ENCODE peak calls at places on chromosomes 6 and 20, in ten cellular contexts. One of them, this sample, is unnamed.

GRCh38 chr20:35166242-35166830 is 5.5 kb upstream of the PROCR start:
- DNase-seq in GM03348: no peak
- DNase-seq in pancreas: no peak
- DNase-seq in CD8-positive, alpha-beta memory T cell: no peak
- DNase-seq in NCI-H345: no peak
- DNase-seq in AG08396: no peak
- DNase-seq in fibroblast of lung: no peak
- DNase-seq in activated CD4-positive, alpha-beta T cell treated with anti-CD3 and anti-CD28 coated beads, Interleukin-2, amount 50 U/mL, for 1 hour: no peak
- DNase-seq in iPS DF 19.7: no peak
- DNase-seq in NCI-H1092: no peak
- DNase-seq in this sample: no peak

GRCh38 chr6:53862517-53863457 is 68.0 kb downstream of the LRRC1 start:
- DNase-seq in GM03348: peak; percentile 80
- DNase-seq in pancreas: no peak
- DNase-seq in CD8-positive, alpha-beta memory T cell: no peak
- DNase-seq in NCI-H345: no peak
- DNase-seq in AG08396: peak; percentile 68
- DNase-seq in fibroblast of lung: peak; percentile 96
- DNase-seq in activated CD4-positive, alpha-beta T cell treated with anti-CD3 and anti-CD28 coated beads, Interleukin-2, amount 50 U/mL, for 1 hour: no peak
- DNase-seq in iPS DF 19.7: no peak
- DNase-seq in NCI-H1092: no peak
- DNase-seq in this sample: no peak

GRCh38 chr6:37262446-37263026 is 4.6 kb upstream of the TMEM217 start:
- DNase-seq in GM03348: no peak
- DNase-seq in pancreas: no peak
- DNase-seq in CD8-positive, alpha-beta memory T cell: no peak
- DNase-seq in NCI-H345: peak; percentile 47
- DNase-seq in AG08396: no peak
- DNase-seq in fibroblast of lung: no peak
- DNase-seq in activated CD4-positive, alpha-beta T cell treated with anti-CD3 and anti-CD28 coated beads, Interleukin-2, amount 50 U/mL, for 1 hour: no peak
- DNase-seq in iPS DF 19.7: no peak
- DNase-seq in NCI-H1092: no peak
- DNase-seq in this sample: no peak

GRCh38 chr6:89360415-89360999 is 8.0 kb upstream of the UBE2J1 start:
- DNase-seq in GM03348: peak; percentile 49
- DNase-seq in pancreas: no peak
- DNase-seq in CD8-positive, alpha-beta memory T cell: no peak
- DNase-seq in NCI-H345: no peak
- DNase-seq in AG08396: no peak
- DNase-seq in fibroblast of lung: peak; percentile 87
- DNase-seq in activated CD4-positive, alpha-beta T cell treated with anti-CD3 and anti-CD28 coated beads, Interleukin-2, amount 50 U/mL, for 1 hour: no peak
- DNase-seq in iPS DF 19.7: no peak
- DNase-seq in NCI-H1092: no peak
- DNase-seq in this sample: no peak

GRCh38 chr6:161265975-161266374 is 7.9 kb downstream of the AGPAT4 start:
- DNase-seq in GM03348: no peak
- DNase-seq in pancreas: no peak
- DNase-seq in CD8-positive, alpha-beta memory T cell: no peak
- DNase-seq in NCI-H345: no peak
- DNase-seq in AG08396: no peak
- DNase-seq in fibroblast of lung: no peak
- DNase-seq in activated CD4-positive, alpha-beta T cell treated with anti-CD3 and anti-CD28 coated beads, Interleukin-2, amount 50 U/mL, for 1 hour: no peak
- DNase-seq in iPS DF 19.7: no peak
- DNase-seq in NCI-H1092: no peak
- DNase-seq in this sample: no peak

GRCh38 chr20:3864518-3864917 is 17.9 kb downstream of the MAVS start:
- DNase-seq in GM03348: no peak
- DNase-seq in pancreas: peak; percentile 54
- DNase-seq in CD8-positive, alpha-beta memory T cell: no peak
- DNase-seq in NCI-H345: no peak
- DNase-seq in AG08396: no peak
- DNase-seq in fibroblast of lung: no peak
- DNase-seq in activated CD4-positive, alpha-beta T cell treated with anti-CD3 and anti-CD28 coated beads, Interleukin-2, amount 50 U/mL, for 1 hour: no peak
- DNase-seq in iPS DF 19.7: no peak
- DNase-seq in NCI-H1092: no peak
- DNase-seq in this sample: no peak

GRCh38 chr20:34124469-34125249 is 12.6 kb upstream of the EIF2S2 start:
- DNase-seq in GM03348: no peak
- DNase-seq in pancreas: no peak
- DNase-seq in CD8-positive, alpha-beta memory T cell: no peak
- DNase-seq in NCI-H345: no peak
- DNase-seq in AG08396: no peak
- DNase-seq in fibroblast of lung: no peak
- DNase-seq in activated CD4-positive, alpha-beta T cell treated with anti-CD3 and anti-CD28 coated beads, Interleukin-2, amount 50 U/mL, for 1 hour: no peak
- DNase-seq in iPS DF 19.7: no peak
- DNase-seq in NCI-H1092: no peak
- DNase-seq in this sample: no peak

GRCh38 chr6:30564114-30564513 is 7.0 kb downstream of the PRR3 start:
- DNase-seq in GM03348: no peak
- DNase-seq in pancreas: no peak
- DNase-seq in CD8-positive, alpha-beta memory T cell: no peak
- DNase-seq in NCI-H345: no peak
- DNase-seq in AG08396: no peak
- DNase-seq in fibroblast of lung: no peak
- DNase-seq in activated CD4-positive, alpha-beta T cell treated with anti-CD3 and anti-CD28 coated beads, Interleukin-2, amount 50 U/mL, for 1 hour: no peak
- DNase-seq in iPS DF 19.7: no peak
- DNase-seq in NCI-H1092: no peak
- DNase-seq in this sample: no peak

GRCh38 chr6:52306972-52307849 is 22.7 kb upstream of the MCM3 start:
- DNase-seq in GM03348: no peak
- DNase-seq in pancreas: peak; percentile 23
- DNase-seq in CD8-positive, alpha-beta memory T cell: no peak
- DNase-seq in NCI-H345: no peak
- DNase-seq in AG08396: no peak
- DNase-seq in fibroblast of lung: no peak
- DNase-seq in activated CD4-positive, alpha-beta T cell treated with anti-CD3 and anti-CD28 coated beads, Interleukin-2, amount 50 U/mL, for 1 hour: no peak
- DNase-seq in iPS DF 19.7: no peak
- DNase-seq in NCI-H1092: no peak
- DNase-seq in this sample: no peak

GRCh38 chr6:118893095-118893881 is 664 bp upstream of the ASF1A start:
- DNase-seq in GM03348: no peak
- DNase-seq in pancreas: no peak
- DNase-seq in CD8-positive, alpha-beta memory T cell: peak; percentile 78
- DNase-seq in NCI-H345: peak; percentile 73
- DNase-seq in AG08396: peak; percentile 32
- DNase-seq in fibroblast of lung: peak; percentile 64
- DNase-seq in activated CD4-positive, alpha-beta T cell treated with anti-CD3 and anti-CD28 coated beads, Interleukin-2, amount 50 U/mL, for 1 hour: peak; percentile 44
- DNase-seq in iPS DF 19.7: no peak
- DNase-seq in NCI-H1092: peak; percentile 74
- DNase-seq in this sample: no peak

GRCh38 chr20:8152183-8152582 is 20.1 kb downstream of the PLCB1 start:
- DNase-seq in GM03348: peak; percentile 18
- DNase-seq in pancreas: no peak
- DNase-seq in CD8-positive, alpha-beta memory T cell: no peak
- DNase-seq in NCI-H345: peak; percentile 73
- DNase-seq in AG08396: no peak
- DNase-seq in fibroblast of lung: peak; percentile 82
- DNase-seq in activated CD4-positive, alpha-beta T cell treated with anti-CD3 and anti-CD28 coated beads, Interleukin-2, amount 50 U/mL, for 1 hour: no peak
- DNase-seq in iPS DF 19.7: no peak
- DNase-seq in NCI-H1092: no peak
- DNase-seq in this sample: no peak

GRCh38 chr6:170190046-170190445 is 100.8 kb downstream of the DLL1 start:
- DNase-seq in GM03348: no peak
- DNase-seq in pancreas: no peak
- DNase-seq in CD8-positive, alpha-beta memory T cell: peak; percentile 30
- DNase-seq in NCI-H345: no peak
- DNase-seq in AG08396: no peak
- DNase-seq in fibroblast of lung: no peak
- DNase-seq in activated CD4-positive, alpha-beta T cell treated with anti-CD3 and anti-CD28 coated beads, Interleukin-2, amount 50 U/mL, for 1 hour: no peak
- DNase-seq in iPS DF 19.7: no peak
- DNase-seq in NCI-H1092: no peak
- DNase-seq in this sample: no peak

GRCh38 chr6:93849857-93850256 is 430.5 kb upstream of the EPHA7 start:
- DNase-seq in GM03348: no peak
- DNase-seq in pancreas: no peak
- DNase-seq in CD8-positive, alpha-beta memory T cell: no peak
- DNase-seq in NCI-H345: no peak
- DNase-seq in AG08396: no peak
- DNase-seq in fibroblast of lung: no peak
- DNase-seq in activated CD4-positive, alpha-beta T cell treated with anti-CD3 and anti-CD28 coated beads, Interleukin-2, amount 50 U/mL, for 1 hour: no peak
- DNase-seq in iPS DF 19.7: no peak
- DNase-seq in NCI-H1092: no peak
- DNase-seq in this sample: no peak

GRCh38 chr6:12844284-12845223 is 128.0 kb downstream of the PHACTR1 start:
- DNase-seq in GM03348: peak; percentile 65
- DNase-seq in pancreas: no peak
- DNase-seq in CD8-positive, alpha-beta memory T cell: no peak
- DNase-seq in NCI-H345: no peak
- DNase-seq in AG08396: peak; percentile 7
- DNase-seq in fibroblast of lung: peak; percentile 22
- DNase-seq in activated CD4-positive, alpha-beta T cell treated with anti-CD3 and anti-CD28 coated beads, Interleukin-2, amount 50 U/mL, for 1 hour: no peak
- DNase-seq in iPS DF 19.7: no peak
- DNase-seq in NCI-H1092: no peak
- DNase-seq in this sample: no peak

GRCh38 chr6:144922120-144922722 is 637.1 kb downstream of the UTRN start:
- DNase-seq in GM03348: peak; percentile 86
- DNase-seq in pancreas: no peak
- DNase-seq in CD8-positive, alpha-beta memory T cell: no peak
- DNase-seq in NCI-H345: no peak
- DNase-seq in AG08396: peak; percentile 46
- DNase-seq in fibroblast of lung: no peak
- DNase-seq in activated CD4-positive, alpha-beta T cell treated with anti-CD3 and anti-CD28 coated beads, Interleukin-2, amount 50 U/mL, for 1 hour: no peak
- DNase-seq in iPS DF 19.7: no peak
- DNase-seq in NCI-H1092: no peak
- DNase-seq in this sample: no peak

GRCh38 chr6:79604583-79605037 is 26.5 kb upstream of the SH3BGRL2 start:
- DNase-seq in GM03348: peak; percentile 18
- DNase-seq in pancreas: no peak
- DNase-seq in CD8-positive, alpha-beta memory T cell: no peak
- DNase-seq in NCI-H345: no peak
- DNase-seq in AG08396: peak; percentile 16
- DNase-seq in fibroblast of lung: peak; percentile 98
- DNase-seq in activated CD4-positive, alpha-beta T cell treated with anti-CD3 and anti-CD28 coated beads, Interleukin-2, amount 50 U/mL, for 1 hour: no peak
- DNase-seq in iPS DF 19.7: no peak
- DNase-seq in NCI-H1092: no peak
- DNase-seq in this sample: no peak

GRCh38 chr6:52641826-52642225 is 29.1 kb upstream of the TMEM14A start:
- DNase-seq in GM03348: no peak
- DNase-seq in pancreas: no peak
- DNase-seq in CD8-positive, alpha-beta memory T cell: no peak
- DNase-seq in NCI-H345: no peak
- DNase-seq in AG08396: no peak
- DNase-seq in fibroblast of lung: no peak
- DNase-seq in activated CD4-positive, alpha-beta T cell treated with anti-CD3 and anti-CD28 coated beads, Interleukin-2, amount 50 U/mL, for 1 hour: no peak
- DNase-seq in iPS DF 19.7: no peak
- DNase-seq in NCI-H1092: no peak
- DNase-seq in this sample: no peak

GRCh38 chr6:73747293-73747692 is 51.3 kb downstream of the CD109 start:
- DNase-seq in GM03348: no peak
- DNase-seq in pancreas: no peak
- DNase-seq in CD8-positive, alpha-beta memory T cell: no peak
- DNase-seq in NCI-H345: no peak
- DNase-seq in AG08396: no peak
- DNase-seq in fibroblast of lung: no peak
- DNase-seq in activated CD4-positive, alpha-beta T cell treated with anti-CD3 and anti-CD28 coated beads, Interleukin-2, amount 50 U/mL, for 1 hour: no peak
- DNase-seq in iPS DF 19.7: no peak
- DNase-seq in NCI-H1092: no peak
- DNase-seq in this sample: no peak

GRCh38 chr6:36028887-36029324 is 1.3 kb downstream of the MAPK14 start:
- DNase-seq in GM03348: peak; percentile 68
- DNase-seq in pancreas: peak; percentile 50
- DNase-seq in CD8-positive, alpha-beta memory T cell: peak; percentile 80
- DNase-seq in NCI-H345: peak; percentile 41
- DNase-seq in AG08396: peak; percentile 44
- DNase-seq in fibroblast of lung: peak; percentile 86
- DNase-seq in activated CD4-positive, alpha-beta T cell treated with anti-CD3 and anti-CD28 coated beads, Interleukin-2, amount 50 U/mL, for 1 hour: peak; percentile 75
- DNase-seq in iPS DF 19.7: no peak
- DNase-seq in NCI-H1092: no peak
- DNase-seq in this sample: no peak

GRCh38 chr20:53899351-53900167 is 170.8 kb downstream of the BCAS1 start:
- DNase-seq in GM03348: peak; percentile 55
- DNase-seq in pancreas: no peak
- DNase-seq in CD8-positive, alpha-beta memory T cell: peak; percentile 77
- DNase-seq in NCI-H345: peak; percentile 19
- DNase-seq in AG08396: peak; percentile 39
- DNase-seq in fibroblast of lung: peak; percentile 93
- DNase-seq in activated CD4-positive, alpha-beta T cell treated with anti-CD3 and anti-CD28 coated beads, Interleukin-2, amount 50 U/mL, for 1 hour: peak; percentile 48
- DNase-seq in iPS DF 19.7: no peak
- DNase-seq in NCI-H1092: no peak
- DNase-seq in this sample: peak; percentile 65

GRCh38 chr20:38231786-38232130 is 28.8 kb downstream of the KIAA1755 start:
- DNase-seq in GM03348: peak; percentile 70
- DNase-seq in pancreas: no peak
- DNase-seq in CD8-positive, alpha-beta memory T cell: no peak
- DNase-seq in NCI-H345: no peak
- DNase-seq in AG08396: no peak
- DNase-seq in fibroblast of lung: peak; percentile 71
- DNase-seq in activated CD4-positive, alpha-beta T cell treated with anti-CD3 and anti-CD28 coated beads, Interleukin-2, amount 50 U/mL, for 1 hour: no peak
- DNase-seq in iPS DF 19.7: no peak
- DNase-seq in NCI-H1092: no peak
- DNase-seq in this sample: no peak

GRCh38 chr6:150691463-150691862 is 91.8 kb downstream of the PLEKHG1 start:
- DNase-seq in GM03348: no peak
- DNase-seq in pancreas: no peak
- DNase-seq in CD8-positive, alpha-beta memory T cell: no peak
- DNase-seq in NCI-H345: no peak
- DNase-seq in AG08396: no peak
- DNase-seq in fibroblast of lung: peak; percentile 53
- DNase-seq in activated CD4-positive, alpha-beta T cell treated with anti-CD3 and anti-CD28 coated beads, Interleukin-2, amount 50 U/mL, for 1 hour: no peak
- DNase-seq in iPS DF 19.7: no peak
- DNase-seq in NCI-H1092: no peak
- DNase-seq in this sample: no peak

GRCh38 chr6:155328539-155329459 is 14.5 kb upstream of the TFB1M start:
- DNase-seq in GM03348: no peak
- DNase-seq in pancreas: peak; percentile 66
- DNase-seq in CD8-positive, alpha-beta memory T cell: no peak
- DNase-seq in NCI-H345: peak; percentile 75
- DNase-seq in AG08396: no peak
- DNase-seq in fibroblast of lung: peak; percentile 8
- DNase-seq in activated CD4-positive, alpha-beta T cell treated with anti-CD3 and anti-CD28 coated beads, Interleukin-2, amount 50 U/mL, for 1 hour: no peak
- DNase-seq in iPS DF 19.7: no peak
- DNase-seq in NCI-H1092: no peak
- DNase-seq in this sample: no peak

GRCh38 chr6:26296857-26297648 is 67.9 kb upstream of the BTN3A2 start:
- DNase-seq in GM03348: no peak
- DNase-seq in pancreas: no peak
- DNase-seq in CD8-positive, alpha-beta memory T cell: no peak
- DNase-seq in NCI-H345: no peak
- DNase-seq in AG08396: no peak
- DNase-seq in fibroblast of lung: peak; percentile 39
- DNase-seq in activated CD4-positive, alpha-beta T cell treated with anti-CD3 and anti-CD28 coated beads, Interleukin-2, amount 50 U/mL, for 1 hour: no peak
- DNase-seq in iPS DF 19.7: no peak
- DNase-seq in NCI-H1092: no peak
- DNase-seq in this sample: no peak

GRCh38 chr6:72212686-72213085 is 326.3 kb downstream of the RIMS1 start:
- DNase-seq in GM03348: no peak
- DNase-seq in pancreas: no peak
- DNase-seq in CD8-positive, alpha-beta memory T cell: no peak
- DNase-seq in NCI-H345: no peak
- DNase-seq in AG08396: no peak
- DNase-seq in fibroblast of lung: no peak
- DNase-seq in activated CD4-positive, alpha-beta T cell treated with anti-CD3 and anti-CD28 coated beads, Interleukin-2, amount 50 U/mL, for 1 hour: no peak
- DNase-seq in iPS DF 19.7: no peak
- DNase-seq in NCI-H1092: no peak
- DNase-seq in this sample: no peak

GRCh38 chr6:106520711-106521367 is 108.5 kb downstream of the RTN4IP1 start:
- DNase-seq in GM03348: no peak
- DNase-seq in pancreas: no peak
- DNase-seq in CD8-positive, alpha-beta memory T cell: peak; percentile 90
- DNase-seq in NCI-H345: no peak
- DNase-seq in AG08396: no peak
- DNase-seq in fibroblast of lung: no peak
- DNase-seq in activated CD4-positive, alpha-beta T cell treated with anti-CD3 and anti-CD28 coated beads, Interleukin-2, amount 50 U/mL, for 1 hour: peak; percentile 71
- DNase-seq in iPS DF 19.7: no peak
- DNase-seq in NCI-H1092: no peak
- DNase-seq in this sample: peak; percentile 72

GRCh38 chr6:139944976-139945375 is 570.5 kb upstream of the CITED2 start:
- DNase-seq in GM03348: no peak
- DNase-seq in pancreas: no peak
- DNase-seq in CD8-positive, alpha-beta memory T cell: no peak
- DNase-seq in NCI-H345: no peak
- DNase-seq in AG08396: no peak
- DNase-seq in fibroblast of lung: no peak
- DNase-seq in activated CD4-positive, alpha-beta T cell treated with anti-CD3 and anti-CD28 coated beads, Interleukin-2, amount 50 U/mL, for 1 hour: no peak
- DNase-seq in iPS DF 19.7: no peak
- DNase-seq in NCI-H1092: no peak
- DNase-seq in this sample: no peak

GRCh38 chr20:56222945-56223344 is 25.6 kb upstream of the MC3R start:
- DNase-seq in GM03348: no peak
- DNase-seq in pancreas: no peak
- DNase-seq in CD8-positive, alpha-beta memory T cell: no peak
- DNase-seq in NCI-H345: no peak
- DNase-seq in AG08396: no peak
- DNase-seq in fibroblast of lung: no peak
- DNase-seq in activated CD4-positive, alpha-beta T cell treated with anti-CD3 and anti-CD28 coated beads, Interleukin-2, amount 50 U/mL, for 1 hour: no peak
- DNase-seq in iPS DF 19.7: no peak
- DNase-seq in NCI-H1092: no peak
- DNase-seq in this sample: no peak

This sample was measured in SIG-M5.